ENCODE peak calls at places on chromosome 2, in nine cellular contexts. Y, Z, J, A, F, Q, K, L and O are unnamed samples.
A peak's percentile ranks its signal among the peaks of the same experiment; 100 is the strongest.

GRCh38 chr2:168687314-168687713 is 115.1 kb upstream of the NOSTRIN start:
- DNase-seq in K (no peak), L (peak; percentile 14), Y (peak; percentile 45), J (no peak), A (no peak), Z (no peak), Q (no peak), F (no peak), O (no peak)

GRCh38 chr2:240557808-240558207 is at the start of gene ANKMY1:
- DNase-seq in F (no peak), Z (no peak), L (peak; percentile 50), K (peak; percentile 86), A (peak; percentile 83), Y (peak; percentile 91), Q (peak; percentile 82), J (peak; percentile 86), O (peak; percentile 70)

GRCh38 chr2:45344502-45344901 is 266.6 kb downstream of the SRBD1 start:
- DNase-seq in F (no peak), Y (no peak), Q (no peak), Z (no peak), J (no peak), A (no peak), K (no peak), L (peak; percentile 1), O (no peak)

GRCh38 chr2:241561811-241562210 is 3.3 kb downstream of the BOK start:
- DNase-seq in Y (peak; percentile 90), A (peak; percentile 46), Q (no peak), L (peak; percentile 75), Z (peak; percentile 58), J (peak; percentile 66), F (no peak), K (peak; percentile 87), O (peak; percentile 32)

GRCh38 chr2:25257931-25258771 is 83.6 kb downstream of the DNMT3A start:
- DNase-seq in K (no peak), Z (no peak), F (no peak), Y (no peak), J (no peak), L (no peak), A (no peak), Q (no peak), O (no peak)

GRCh38 chr2:231222318-231223000 is 24.0 kb downstream of the ARMC9 start:
- DNase-seq in K (peak; percentile 69), Z (no peak), F (no peak), A (no peak), L (no peak), Q (no peak), Y (peak; percentile 20), J (no peak), O (no peak)

GRCh38 chr2:133711226-133711625 is 143.0 kb upstream of the NCKAP5 start:
- DNase-seq in F (no peak), L (no peak), Z (no peak), Q (peak; percentile 6), A (no peak), Y (no peak), K (no peak), J (no peak), O (no peak)

GRCh38 chr2:66189598-66189997 is 245.3 kb upstream of the MEIS1 start:
- DNase-seq in Q (no peak), K (no peak), F (no peak), A (no peak), J (no peak), Y (peak; percentile 9), L (no peak), Z (no peak), O (no peak)

GRCh38 chr2:96631804-96632435 is 6.2 kb downstream of the KANSL3 start:
- DNase-seq in L (no peak), F (no peak), K (no peak), Y (peak; percentile 73), Z (peak; percentile 22), A (no peak), Q (no peak), J (peak; percentile 49), O (no peak)

GRCh38 chr2:40450066-40450841 is 1.6 kb downstream of the SLC8A1 start:
- DNase-seq in Q (no peak), Z (no peak), L (no peak), Y (peak; percentile 67), K (no peak), A (no peak), F (no peak), J (no peak), O (no peak)

GRCh38 chr2:28716265-28716865 is 35.3 kb upstream of the PPP1CB start:
- DNase-seq in K (peak; percentile 83), F (no peak), Q (no peak), Z (peak; percentile 88), L (peak; percentile 73), A (peak; percentile 72), J (peak; percentile 93), Y (peak; percentile 95), O (peak; percentile 70)

GRCh38 chr2:7003895-7004294 is 86.7 kb downstream of the RNF144A start:
- DNase-seq in F (no peak), Q (no peak), Z (no peak), Y (no peak), L (no peak), J (no peak), A (no peak), K (no peak), O (no peak)

GRCh38 chr2:25821225-25822056 is 56.8 kb downstream of the ASXL2 start:
- DNase-seq in L (no peak), A (no peak), J (peak; percentile 63), K (no peak), Y (no peak), Q (no peak), F (no peak), Z (peak; percentile 13), O (no peak)

GRCh38 chr2:37441055-37441454 is 96.6 kb downstream of the QPCT start:
- DNase-seq in Y (no peak), A (no peak), Q (no peak), Z (peak; percentile 52), K (no peak), L (no peak), F (no peak), J (no peak), O (no peak)

GRCh38 chr2:76749858-76750257 is 772.3 kb downstream of the LRRTM4 start:
- DNase-seq in Z (peak; percentile 56), A (no peak), Y (no peak), K (no peak), F (no peak), Q (no peak), L (no peak), J (peak; percentile 20), O (no peak)

GRCh38 chr2:54030814-54031213 is 60.0 kb upstream of the PSME4 start:
- DNase-seq in Z (no peak), Y (no peak), K (no peak), J (no peak), A (no peak), L (no peak), Q (no peak), F (no peak), O (no peak)

GRCh38 chr2:71157124-71157802 is 26.8 kb downstream of the MPHOSPH10 start:
- DNase-seq in J (peak; percentile 43), Q (peak; percentile 82), L (peak; percentile 17), Z (peak; percentile 26), K (peak; percentile 50), Y (peak; percentile 58), F (peak; percentile 29), A (peak; percentile 56), O (peak; percentile 56)

GRCh38 chr2:96506907-96507240 is 1.7 kb upstream of the NEURL3 start:
- DNase-seq in Y (no peak), F (no peak), K (no peak), A (no peak), Z (no peak), L (no peak), Q (no peak), J (no peak), O (no peak)

GRCh38 chr2:60819155-60819862 is 62.1 kb upstream of the REL start:
- DNase-seq in Z (no peak), K (no peak), A (no peak), Y (no peak), L (peak; percentile 46), F (peak; percentile 72), J (no peak), Q (no peak), O (no peak)

GRCh38 chr2:206267567-206267966 is 6.9 kb upstream of the ZDBF2 start:
- DNase-seq in Q (no peak), Y (no peak), K (no peak), Z (no peak), J (no peak), A (no peak), L (no peak), F (no peak), O (no peak)

GRCh38 chr2:6053711-6054393 is 361.7 kb downstream of the SOX11 start:
- DNase-seq in J (no peak), Q (no peak), K (no peak), Z (no peak), A (no peak), L (no peak), Y (no peak), F (no peak), O (no peak)

GRCh38 chr2:69594341-69594740 is 49.2 kb downstream of the AAK1 start:
- DNase-seq in Z (no peak), K (no peak), Y (peak; percentile 35), J (no peak), A (no peak), F (no peak), Q (no peak), L (no peak), O (no peak)

GRCh38 chr2:47501374-47502200 is 98.6 kb downstream of the MSH2 start:
- DNase-seq in L (no peak), Q (no peak), J (peak; percentile 48), Z (peak; percentile 83), Y (peak; percentile 70), A (no peak), F (no peak), K (no peak), O (no peak)

GRCh38 chr2:232977438-232977971 is 35.6 kb downstream of the NGEF start:
- DNase-seq in Z (no peak), K (no peak), L (no peak), F (no peak), A (peak; percentile 16), Y (no peak), Q (no peak), J (no peak), O (no peak)

GRCh38 chr2:17043173-17043572 is 377.5 kb upstream of the CYRIA start:
- DNase-seq in A (no peak), Z (peak; percentile 65), K (peak; percentile 44), L (no peak), Q (no peak), Y (peak; percentile 59), J (no peak), F (no peak), O (no peak)

GRCh38 chr2:73162856-73163521 is 39.4 kb upstream of the NOTO start:
- DNase-seq in L (no peak), F (no peak), K (no peak), Q (no peak), J (no peak), Z (no peak), Y (no peak), A (no peak), O (no peak)

GRCh38 chr2:75570948-75571729 is 10.4 kb upstream of the EVA1A start:
- DNase-seq in L (no peak), Q (no peak), A (no peak), J (peak; percentile 84), F (no peak), Z (no peak), Y (peak; percentile 54), K (no peak), O (peak; percentile 90)

GRCh38 chr2:25187729-25188350 is 19.5 kb upstream of the POMC start:
- DNase-seq in A (no peak), K (no peak), L (no peak), Z (no peak), Y (no peak), Q (no peak), J (no peak), F (no peak), O (no peak)

GRCh38 chr2:44964704-44965343 is 23.3 kb downstream of the SIX3 start:
- DNase-seq in Q (peak; percentile 55), Z (no peak), A (no peak), F (no peak), L (no peak), K (no peak), Y (peak; percentile 72), J (no peak), O (peak; percentile 40)

GRCh38 chr2:30366199-30366691 is 80.8 kb upstream of the LCLAT1 start:
- DNase-seq in J (peak; percentile 81), Y (peak; percentile 70), A (no peak), F (no peak), Z (peak; percentile 86), L (no peak), K (peak; percentile 70), Q (peak; percentile 38), O (no peak)